ENCODE peak calls at places on chromosomes 1 and 21, in five cellular contexts. P is D721Med, N is astrocyte of the spinal cord, Y is NCI-H446 treated with DMSO at 0.1 percent for 48 hours, O is pulmonary artery endothelial cell. E is an unnamed sample.

GRCh38 chr1:2271841-2272655 is 43.9 kb downstream of the SKI start:
- DNase-seq in Y (no peak), N (no peak), P (no peak), O (no peak), E (no peak)

GRCh38 chr1:241926141-241926540 is 31.4 kb upstream of the BECN2 start:
- DNase-seq in N (no peak), O (no peak), Y (no peak), P (no peak), E (no peak)

GRCh38 chr1:62229932-62230331 is 35.3 kb downstream of the L1TD1 start:
- DNase-seq in Y (no peak), P (no peak), N (no peak), O (no peak), E (no peak)

GRCh38 chr1:62285984-62286481 is 33.2 kb downstream of the KANK4 start:
- DNase-seq in Y (no peak), N (no peak), O (no peak), P (no peak), E (no peak)

GRCh38 chr21:26093094-26093493 is 77.5 kb downstream of the APP start:
- DNase-seq in O (no peak), N (no peak), P (no peak), Y (no peak), E (no peak)

GRCh38 chr1:238950786-238951185 is 435.6 kb upstream of the CHRM3 start:
- DNase-seq in Y (no peak), N (peak), P (no peak), O (no peak), E (no peak)

GRCh38 chr1:154445040-154445472 is 39.9 kb downstream of the IL6R start:
- DNase-seq in N (peak), Y (no peak), O (no peak), P (no peak), E (no peak)

GRCh38 chr21:18951291-18952038 is 547.9 kb upstream of the TMPRSS15 start:
- DNase-seq in P (no peak), N (peak), O (no peak), Y (peak), E (peak)

GRCh38 chr1:173861731-173862145 is 6.1 kb downstream of the GAS5 start:
- DNase-seq in N (no peak), P (no peak), O (no peak), Y (no peak), E (no peak)

GRCh38 chr1:34779526-34779925 is 1.5 kb upstream of the GJB3 start:
- DNase-seq in O (no peak), N (no peak), Y (no peak), P (no peak), E (no peak)

GRCh38 chr1:20590313-20590777 is 1.4 kb downstream of the CDA start:
- DNase-seq in N (no peak), P (no peak), Y (no peak), O (no peak), E (no peak)

GRCh38 chr1:81142099-81142776 is 658.5 kb upstream of the ADGRL2 start:
- DNase-seq in Y (no peak), N (peak), P (no peak), O (no peak), E (no peak)

GRCh38 chr1:5622412-5622811 is 369.8 kb downstream of the NPHP4 start:
- DNase-seq in P (no peak), N (no peak), Y (no peak), O (no peak), E (no peak)

GRCh38 chr1:225378880-225379279 is 49.0 kb downstream of the LBR start:
- DNase-seq in P (no peak), O (no peak), Y (no peak), N (peak), E (peak)

GRCh38 chr1:113903496-113904291 is 905 bp downstream of the AP4B1 start:
- DNase-seq in P (no peak), O (no peak), Y (no peak), N (no peak), E (no peak)

GRCh38 chr1:15848929-15849774 is 1.6 kb downstream of the SPEN start:
- DNase-seq in P (no peak), N (peak), O (peak), Y (peak), E (no peak)

GRCh38 chr1:204507317-204508105 is 8.7 kb upstream of the MDM4 start:
- DNase-seq in N (peak), P (no peak), Y (peak), O (no peak), E (no peak)

GRCh38 chr1:218867941-218868656 is 305.6 kb upstream of the LYPLAL1 start:
- DNase-seq in P (no peak), Y (no peak), O (no peak), N (peak), E (no peak)

GRCh38 chr1:181208967-181209366 is 120.5 kb downstream of the IER5 start:
- DNase-seq in O (no peak), N (no peak), P (peak), Y (no peak), E (no peak)

GRCh38 chr1:154400381-154400801 is 4.8 kb upstream of the IL6R start:
- DNase-seq in Y (no peak), O (peak), N (no peak), P (no peak), E (no peak)

GRCh38 chr1:2383576-2383975 is 7.8 kb downstream of the MORN1 start:
- DNase-seq in Y (no peak), N (no peak), P (no peak), O (no peak), E (no peak)

GRCh38 chr1:180181048-180181447 is 26.4 kb downstream of the QSOX1 start:
- DNase-seq in Y (no peak), N (peak), P (no peak), O (no peak), E (no peak)

GRCh38 chr1:177181631-177182291 is 11.0 kb downstream of the BRINP2 start:
- DNase-seq in N (peak), Y (no peak), O (no peak), P (peak), E (no peak)

GRCh38 chr1:206591236-206591635 is 21.0 kb downstream of the EIF2D start:
- DNase-seq in O (no peak), N (no peak), Y (no peak), P (no peak), E (no peak)

GRCh38 chr1:8139383-8139782 is 113.3 kb upstream of the ERRFI1 start:
- DNase-seq in O (no peak), N (no peak), Y (no peak), P (no peak), E (no peak)

GRCh38 chr1:161989801-161990200 is 33.9 kb downstream of the OLFML2B start:
- DNase-seq in Y (no peak), P (no peak), N (no peak), O (no peak), E (no peak)

GRCh38 chr21:33642896-33643657 is 776 bp downstream of the ITSN1 start:
- DNase-seq in P (no peak), N (no peak), Y (no peak), O (no peak), E (no peak)

GRCh38 chr1:225454067-225454618 is 26.3 kb upstream of the LBR start:
- DNase-seq in Y (peak), O (no peak), N (peak), P (no peak), E (no peak)

GRCh38 chr1:157249739-157250138 is 111.5 kb upstream of the ETV3 start:
- DNase-seq in Y (no peak), P (no peak), N (no peak), O (no peak), E (no peak)

GRCh38 chr1:64001038-64001437 is 202.4 kb upstream of the UBE2U start:
- DNase-seq in P (no peak), N (no peak), Y (no peak), O (no peak), E (no peak)

GRCh38 chr1:39819091-39819812 is 30.6 kb upstream of the BMP8B start:
- DNase-seq in N (no peak), P (no peak), Y (no peak), O (no peak), E (no peak)

GRCh38 chr1:181043025-181043880 is 9.5 kb downstream of the MR1 start:
- DNase-seq in P (no peak), N (no peak), Y (no peak), O (no peak), E (no peak)

GRCh38 chr1:85289207-85289847 is 12.9 kb upstream of the BCL10 start:
- DNase-seq in P (no peak), O (no peak), Y (no peak), N (peak), E (no peak)

GRCh38 chr1:53943490-53944043 is 1.9 kb downstream of the IFT25 start:
- DNase-seq in O (no peak), Y (no peak), P (no peak), N (no peak), E (no peak)

GRCh38 chr1:225668222-225668621 is 15.3 kb upstream of the ENAH start:
- DNase-seq in Y (no peak), P (no peak), N (no peak), O (no peak), E (no peak)

GRCh38 chr1:236507022-236507700 is 16.6 kb upstream of the LGALS8 start:
- DNase-seq in P (no peak), Y (no peak), N (peak), O (no peak), E (no peak)

GRCh38 chr21:45460611-45461368 is 55.8 kb downstream of the COL18A1 start:
- DNase-seq in Y (no peak), N (peak), O (no peak), P (no peak), E (no peak)

GRCh38 chr1:44717196-44717595 is 13.8 kb downstream of the RNU5D-1 start:
- DNase-seq in P (no peak), Y (no peak), O (no peak), N (no peak), E (no peak)